ENCODE peak calls at places on chromosomes 13 and 19, in nine cellular contexts. H, S, R, F, W, L, A, X and B are unnamed samples.

GRCh38 chr19:2609389-2610116 is 92.9 kb downstream of the GNG7 start:
- DNase-seq in H (peak), S (no peak), R (no peak), F (peak), W (no peak), L (no peak), A (no peak), X (no peak), B (no peak)

GRCh38 chr13:32253911-32254399 is 61.2 kb downstream of the ZAR1L start:
- DNase-seq in H (no peak), S (no peak), R (no peak), F (no peak), W (no peak), L (no peak), A (no peak), X (peak), B (no peak)

GRCh38 chr13:42992585-42993122 is 613 bp upstream of the EPSTI1 start:
- DNase-seq in H (no peak), S (no peak), R (no peak), F (no peak), W (no peak), L (no peak), A (no peak), X (no peak), B (no peak)

GRCh38 chr19:57803594-57804325 is 11.0 kb downstream of the ZNF552 start:
- DNase-seq in H (no peak), S (peak), R (no peak), F (no peak), W (no peak), L (peak), A (peak), X (no peak), B (no peak)

GRCh38 chr13:59687028-59687427 is 476.7 kb downstream of the DIAPH3 start:
- DNase-seq in H (no peak), S (no peak), R (no peak), F (no peak), W (no peak), L (no peak), A (no peak), X (no peak), B (no peak)

GRCh38 chr13:75364131-75364713 is 117.7 kb downstream of the TBC1D4 start:
- DNase-seq in H (no peak), S (no peak), R (no peak), F (no peak), W (no peak), L (peak), A (no peak), X (no peak), B (no peak)

GRCh38 chr19:50517704-50518075 is 4.0 kb upstream of the ASPDH start:
- DNase-seq in H (no peak), S (no peak), R (no peak), F (no peak), W (no peak), L (no peak), A (no peak), X (no peak), B (no peak)

GRCh38 chr13:27283906-27284523 is 13.4 kb downstream of the RASL11A start:
- DNase-seq in H (no peak), S (peak), R (no peak), F (no peak), W (no peak), L (peak), A (no peak), X (no peak), B (no peak)

GRCh38 chr19:12092065-12092867 is 27.7 kb downstream of the ZNF844 start:
- DNase-seq in H (peak), S (peak), R (peak), F (peak), W (peak), L (peak), A (peak), X (peak), B (no peak)

GRCh38 chr13:29577135-29578051 is 18.1 kb downstream of the SLC7A1 start:
- DNase-seq in H (peak), S (no peak), R (no peak), F (no peak), W (no peak), L (no peak), A (no peak), X (no peak), B (no peak)

GRCh38 chr13:97653741-97654140 is 219.8 kb downstream of the RAP2A start:
- DNase-seq in H (no peak), S (no peak), R (peak), F (no peak), W (no peak), L (peak), A (no peak), X (no peak), B (no peak)

GRCh38 chr19:15195381-15195964 is 5.3 kb downstream of the NOTCH3 start:
- DNase-seq in H (peak), S (no peak), R (peak), F (peak), W (peak), L (peak), A (peak), X (peak), B (peak)

GRCh38 chr19:1631557-1632100 is 20.8 kb downstream of the TCF3 start:
- DNase-seq in H (no peak), S (no peak), R (no peak), F (no peak), W (no peak), L (no peak), A (no peak), X (no peak), B (no peak)

GRCh38 chr13:29901714-29902631 is 51.6 kb upstream of the UBL3 start:
- DNase-seq in H (peak), S (no peak), R (peak), F (no peak), W (no peak), L (peak), A (peak), X (no peak), B (peak)

GRCh38 chr13:44919103-44919804 is 70.0 kb downstream of the NUFIP1 start:
- DNase-seq in H (no peak), S (no peak), R (no peak), F (no peak), W (no peak), L (no peak), A (no peak), X (no peak), B (no peak)

GRCh38 chr13:30113983-30114491 is 193.3 kb downstream of the KATNAL1 start:
- DNase-seq in H (no peak), S (peak), R (no peak), F (no peak), W (no peak), L (no peak), A (no peak), X (no peak), B (no peak)

GRCh38 chr19:20661150-20661819 is at the start of gene ZNF626:
- DNase-seq in H (peak), S (peak), R (peak), F (peak), W (peak), L (peak), A (no peak), X (peak), B (peak)

GRCh38 chr13:21138561-21138960 is 37.8 kb downstream of the SKA3 start:
- DNase-seq in H (no peak), S (no peak), R (no peak), F (no peak), W (no peak), L (peak), A (no peak), X (no peak), B (no peak)

GRCh38 chr13:22238269-22238668 is 567.4 kb downstream of the FGF9 start:
- DNase-seq in H (no peak), S (no peak), R (no peak), F (no peak), W (no peak), L (no peak), A (no peak), X (no peak), B (no peak)

GRCh38 chr19:19501798-19502197 is 13.6 kb downstream of the TSSK6 start:
- DNase-seq in H (no peak), S (no peak), R (no peak), F (no peak), W (no peak), L (no peak), A (no peak), X (no peak), B (no peak)

GRCh38 chr13:33787051-33787591 is 30.8 kb upstream of the RFC3 start:
- DNase-seq in H (no peak), S (no peak), R (no peak), F (no peak), W (no peak), L (no peak), A (no peak), X (no peak), B (no peak)

GRCh38 chr19:3080281-3080680 is 13.9 kb upstream of the GNA11 start:
- DNase-seq in H (no peak), S (no peak), R (peak), F (no peak), W (no peak), L (no peak), A (no peak), X (no peak), B (no peak)

GRCh38 chr13:67238277-67238859 is 8.2 kb upstream of the PCDH9 start:
- DNase-seq in H (no peak), S (no peak), R (no peak), F (no peak), W (no peak), L (peak), A (peak), X (no peak), B (no peak)

GRCh38 chr19:8138201-8138600 is 11.2 kb downstream of the FBN3 start:
- DNase-seq in H (no peak), S (no peak), R (no peak), F (no peak), W (no peak), L (no peak), A (no peak), X (no peak), B (no peak)

GRCh38 chr13:82458169-82458568 is 1424.1 kb downstream of the SLITRK1 start:
- DNase-seq in H (no peak), S (no peak), R (no peak), F (no peak), W (no peak), L (no peak), A (no peak), X (no peak), B (no peak)

GRCh38 chr19:33661336-33661735 is 39.6 kb downstream of the CHST8 start:
- DNase-seq in H (no peak), S (no peak), R (no peak), F (peak), W (no peak), L (no peak), A (no peak), X (no peak), B (no peak)

GRCh38 chr19:1300744-1301490 is 15.2 kb downstream of the EFNA2 start:
- DNase-seq in H (no peak), S (no peak), R (no peak), F (no peak), W (no peak), L (no peak), A (no peak), X (no peak), B (no peak)

GRCh38 chr19:9070066-9070465 is 16.8 kb upstream of the OR1M1 start:
- DNase-seq in H (no peak), S (no peak), R (no peak), F (no peak), W (no peak), L (no peak), A (no peak), X (no peak), B (no peak)

GRCh38 chr19:10858204-10858828 is 10.1 kb downstream of the C19orf38 start:
- DNase-seq in H (no peak), S (no peak), R (no peak), F (no peak), W (no peak), L (no peak), A (peak), X (no peak), B (no peak)

GRCh38 chr19:38571682-38572081 is 46.1 kb downstream of the MAP4K1 start:
- DNase-seq in H (no peak), S (no peak), R (no peak), F (no peak), W (no peak), L (no peak), A (no peak), X (no peak), B (no peak)